ENCODE peak calls at places on chromosomes 5 and 9, in five cellular contexts. One of them, this sample, is unnamed.
A peak's percentile ranks its signal among the peaks of the same experiment; 100 is the strongest.

GRCh38 chr5:25948278-25948677 is 1090.1 kb downstream of the CDH9 start:
- DNase-seq in HepG2: no peak
- DNase-seq in Peyer's patch: no peak
- DNase-seq in IMR-90: no peak
- DNase-seq in CD8-positive, alpha-beta T cell: no peak
- DNase-seq in this sample: no peak

GRCh38 chr5:79396265-79396664 is 117.7 kb downstream of the HOMER1 start:
- DNase-seq in Peyer's patch: no peak
- DNase-seq in CD8-positive, alpha-beta T cell: no peak
- DNase-seq in IMR-90: peak; percentile 53
- DNase-seq in HepG2: no peak
- DNase-seq in this sample: no peak

GRCh38 chr5:50717615-50718014 is 51.2 kb downstream of the PARP8 start:
- DNase-seq in CD8-positive, alpha-beta T cell: no peak
- DNase-seq in HepG2: no peak
- DNase-seq in Peyer's patch: no peak
- DNase-seq in IMR-90: no peak
- DNase-seq in this sample: no peak

GRCh38 chr5:126007841-126008240 is 415.4 kb upstream of the GRAMD2B start:
- DNase-seq in HepG2: no peak
- DNase-seq in CD8-positive, alpha-beta T cell: no peak
- DNase-seq in IMR-90: peak; percentile 78
- DNase-seq in Peyer's patch: no peak
- DNase-seq in this sample: no peak

GRCh38 chr9:116951588-116952433 is 264.7 kb downstream of the TRIM32 start:
- DNase-seq in CD8-positive, alpha-beta T cell: no peak
- DNase-seq in Peyer's patch: no peak
- DNase-seq in HepG2: no peak
- DNase-seq in IMR-90: peak; percentile 98
- DNase-seq in this sample: no peak

GRCh38 chr5:169655353-169655752 is 18.3 kb downstream of the DOCK2 start:
- DNase-seq in HepG2: no peak
- DNase-seq in Peyer's patch: no peak
- DNase-seq in CD8-positive, alpha-beta T cell: no peak
- DNase-seq in IMR-90: no peak
- DNase-seq in this sample: no peak

GRCh38 chr5:83526289-83526688 is 54.7 kb downstream of the VCAN start:
- DNase-seq in HepG2: no peak
- DNase-seq in Peyer's patch: no peak
- DNase-seq in CD8-positive, alpha-beta T cell: no peak
- DNase-seq in IMR-90: no peak
- DNase-seq in this sample: no peak

GRCh38 chr9:109640232-109641078 is 139.5 kb upstream of the PALM2AKAP2 start:
- DNase-seq in CD8-positive, alpha-beta T cell: no peak
- DNase-seq in IMR-90: peak; percentile 22
- DNase-seq in Peyer's patch: no peak
- DNase-seq in HepG2: no peak
- DNase-seq in this sample: peak; percentile 50

GRCh38 chr9:30799527-30800101 is 1584.8 kb upstream of the ACO1 start:
- DNase-seq in HepG2: no peak
- DNase-seq in Peyer's patch: no peak
- DNase-seq in CD8-positive, alpha-beta T cell: no peak
- DNase-seq in IMR-90: no peak
- DNase-seq in this sample: peak; percentile 22

GRCh38 chr9:88567870-88568269 is 32.9 kb downstream of the NXNL2 start:
- DNase-seq in HepG2: no peak
- DNase-seq in IMR-90: no peak
- DNase-seq in CD8-positive, alpha-beta T cell: no peak
- DNase-seq in Peyer's patch: no peak
- DNase-seq in this sample: no peak
- TF ChIP-seq CTCF in HepG2: no peak
- TF ChIP-seq CTCF in IMR-90: no peak
- TF ChIP-seq CTCF in CD8-positive, alpha-beta T cell: no peak
- TF ChIP-seq CTCF in Peyer's patch: no peak
- TF ChIP-seq CTCF in this sample: no peak

DNA sequence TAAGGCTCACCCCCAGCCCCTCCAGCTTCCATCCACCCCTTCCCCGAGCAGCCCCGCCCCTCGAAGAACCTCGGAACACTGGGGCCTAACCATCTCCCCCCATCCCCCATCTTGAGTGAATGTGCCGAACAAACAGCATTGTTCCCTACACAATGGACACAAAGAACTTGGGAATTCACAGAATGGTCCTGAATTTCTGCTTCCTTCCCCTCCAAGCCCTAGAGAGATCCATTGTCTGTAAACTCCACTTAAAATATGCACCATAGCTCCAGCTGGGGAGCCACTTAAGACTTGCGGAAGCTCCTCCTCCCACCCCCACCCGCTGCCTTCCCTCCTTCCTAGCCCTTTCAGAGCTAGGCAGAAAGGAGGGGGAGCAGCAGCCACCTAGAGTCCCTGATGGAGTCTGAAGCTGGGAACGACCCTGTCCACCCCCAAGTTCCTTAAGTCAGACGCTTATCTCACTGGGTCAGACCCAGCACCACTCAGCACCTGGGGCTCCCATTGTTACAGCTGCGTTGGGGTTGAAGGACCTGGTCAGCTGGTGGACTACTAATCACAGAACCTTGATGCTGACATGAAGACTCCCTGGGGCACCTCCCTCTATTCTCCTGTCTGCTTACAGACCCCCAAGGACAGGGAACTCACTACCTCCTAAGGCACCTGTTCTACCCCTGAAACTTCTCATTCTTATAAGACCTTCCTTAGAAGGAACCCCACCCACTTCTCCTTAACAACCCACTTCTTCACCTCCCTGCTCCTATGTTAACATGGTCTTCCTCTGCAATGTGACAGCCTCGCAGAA is 61.4 kb downstream of the PCDH1 start:
- DNase-seq in HepG2: no peak
- DNase-seq in IMR-90: no peak
- DNase-seq in CD8-positive, alpha-beta T cell: no peak
- DNase-seq in Peyer's patch: no peak
- DNase-seq in this sample: no peak
- H3K4me1 ChIP-seq in HepG2: no peaks in the 10 kb centered on the region
- H3K4me1 ChIP-seq in IMR-90: peaks cover 2% of the 10 kb centered on the region
- H3K4me1 ChIP-seq in CD8-positive, alpha-beta T cell: no peaks in the 10 kb centered on the region
- H3K4me1 ChIP-seq in Peyer's patch: no peaks in the 10 kb centered on the region
- H3K4me1 ChIP-seq in this sample: peaks cover 7% of the 10 kb centered on the region

GRCh38 chr5:140795259-140795641 is 598 bp downstream of the PCDHA2 start:
- DNase-seq in IMR-90: no peak
- DNase-seq in HepG2: no peak
- DNase-seq in Peyer's patch: no peak
- DNase-seq in CD8-positive, alpha-beta T cell: no peak
- DNase-seq in this sample: no peak
- H3K9me3 ChIP-seq in IMR-90: peaks cover 14% of the 10 kb centered on the region
- H3K9me3 ChIP-seq in HepG2: peaks cover 31% of the 10 kb centered on the region
- H3K9me3 ChIP-seq in Peyer's patch: peaks cover 28% of the 10 kb centered on the region
- H3K9me3 ChIP-seq in CD8-positive, alpha-beta T cell: peaks cover 12% of the 10 kb centered on the region
- H3K9me3 ChIP-seq in this sample: peaks cover 30% of the 10 kb centered on the region

GRCh38 chr9:127132921-127133647 is 10.6 kb upstream of the ANGPTL2 start:
- DNase-seq in CD8-positive, alpha-beta T cell: no peak
- DNase-seq in HepG2: no peak
- DNase-seq in IMR-90: peak; percentile 75
- DNase-seq in Peyer's patch: no peak
- DNase-seq in this sample: peak; percentile 56
- TF ChIP-seq CTCF in CD8-positive, alpha-beta T cell: no peak
- TF ChIP-seq CTCF in HepG2: no peak
- TF ChIP-seq CTCF in IMR-90: no peak
- TF ChIP-seq CTCF in Peyer's patch: no peak
- TF ChIP-seq CTCF in this sample: no peak

DNA sequence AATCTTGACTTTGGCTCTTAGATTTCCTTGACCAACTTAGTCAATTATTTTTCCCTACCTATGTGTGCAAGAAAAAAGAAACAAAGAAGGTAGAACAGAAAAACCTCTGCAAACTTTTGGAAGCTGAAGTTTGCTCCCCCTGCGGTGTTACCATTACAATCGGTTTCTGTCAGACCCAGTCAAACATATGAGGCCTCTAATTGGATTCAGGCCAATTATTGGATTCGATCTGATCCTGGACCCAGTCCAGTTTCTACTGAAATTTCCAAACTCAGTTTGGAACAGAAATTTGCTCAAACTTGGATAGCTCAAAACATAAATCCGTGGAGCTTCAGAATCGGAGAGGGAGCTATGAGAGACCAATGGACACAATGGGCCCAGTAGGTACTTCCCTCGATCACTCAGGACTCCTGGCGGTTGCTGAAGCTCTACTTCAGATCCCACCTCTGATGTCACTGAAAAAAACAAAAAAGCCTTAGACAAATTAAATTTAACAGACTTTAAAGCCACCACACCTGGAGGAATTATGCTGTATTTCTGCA is 523.9 kb downstream of the DMRTA1 start:
- DNase-seq in Peyer's patch: no peak
- DNase-seq in IMR-90: no peak
- DNase-seq in HepG2: no peak
- DNase-seq in CD8-positive, alpha-beta T cell: no peak
- DNase-seq in this sample: no peak
- H3K4me1 ChIP-seq in Peyer's patch: no peaks in the 10 kb centered on the region
- H3K4me1 ChIP-seq in IMR-90: no peaks in the 10 kb centered on the region
- H3K4me1 ChIP-seq in HepG2: no peaks in the 10 kb centered on the region
- H3K4me1 ChIP-seq in CD8-positive, alpha-beta T cell: no peaks in the 10 kb centered on the region
- H3K4me1 ChIP-seq in this sample: no peaks in the 10 kb centered on the region

This sample was measured in lower lobe of right lung.